ENCODE peak calls at places on chromosomes 1 and 21, in six cellular contexts. W, O, M, Y, N and H are unnamed samples.

GRCh38 chr1:93992190-93992589 is 83.0 kb upstream of the GCLM start:
- DNase-seq in W (no peak), O (no peak), M (no peak), Y (no peak), N (no peak), H (no peak)

GRCh38 chr1:201546093-201546492 is 7.2 kb downstream of the NAV1 start:
- DNase-seq in W (no peak), O (peak; percentile 11), M (no peak), Y (no peak), N (no peak), H (peak; percentile 69)

GRCh38 chr21:42013338-42013737 is 3.2 kb upstream of the ZBTB21 start:
- DNase-seq in W (no peak), O (no peak), M (no peak), Y (no peak), N (no peak), H (no peak)

GRCh38 chr21:42691901-42692559 is 38.6 kb downstream of the PDE9A start:
- DNase-seq in W (no peak), O (no peak), M (no peak), Y (no peak), N (no peak), H (no peak)

GRCh38 chr1:110587906-110588305 is 18.3 kb downstream of the KCNA2 start:
- DNase-seq in W (no peak), O (no peak), M (no peak), Y (no peak), N (no peak), H (no peak)

GRCh38 chr1:173353346-173353745 is 123.8 kb upstream of the PRDX6 start:
- DNase-seq in W (no peak), O (no peak), M (no peak), Y (no peak), N (no peak), H (no peak)

GRCh38 chr1:218969021-218969420 is 204.7 kb upstream of the LYPLAL1 start:
- DNase-seq in W (no peak), O (no peak), M (no peak), Y (no peak), N (no peak), H (no peak)

GRCh38 chr1:216175714-216176113 is 247.5 kb downstream of the USH2A start:
- DNase-seq in W (peak; percentile 64), O (no peak), M (no peak), Y (no peak), N (peak; percentile 33), H (peak; percentile 67)

GRCh38 chr1:223144914-223145313 is 1.9 kb upstream of the TLR5 start:
- DNase-seq in W (no peak), O (no peak), M (no peak), Y (no peak), N (no peak), H (no peak)

GRCh38 chr1:74368335-74368734 is 133.1 kb downstream of the TNNI3K start:
- DNase-seq in W (no peak), O (no peak), M (no peak), Y (no peak), N (no peak), H (peak; percentile 12)

GRCh38 chr1:51506537-51506936 is 12.5 kb downstream of the EPS15 start:
- DNase-seq in W (no peak), O (no peak), M (no peak), Y (no peak), N (no peak), H (no peak)

GRCh38 chr1:109993885-109994284 is 9.3 kb downstream of the AHCYL1 start:
- DNase-seq in W (no peak), O (no peak), M (no peak), Y (no peak), N (no peak), H (no peak)

GRCh38 chr1:165737196-165737595 is 31.5 kb downstream of the TMCO1 start:
- DNase-seq in W (no peak), O (no peak), M (no peak), Y (no peak), N (no peak), H (no peak)

GRCh38 chr1:14970115-14970798 is 183.3 kb upstream of the TMEM51 start:
- DNase-seq in W (peak; percentile 43), O (no peak), M (peak; percentile 72), Y (peak; percentile 93), N (no peak), H (peak; percentile 65)

GRCh38 chr1:48530727-48531351 is 58.8 kb upstream of the SPATA6 start:
- DNase-seq in W (peak; percentile 98), O (no peak), M (peak; percentile 59), Y (peak; percentile 90), N (peak; percentile 85), H (peak; percentile 98)

GRCh38 chr1:81312272-81312754 is 488.4 kb upstream of the ADGRL2 start:
- DNase-seq in W (peak; percentile 25), O (no peak), M (no peak), Y (no peak), N (no peak), H (peak; percentile 77)

GRCh38 chr1:149942207-149942606 is 5.5 kb upstream of the MTMR11 start:
- DNase-seq in W (peak; percentile 53), O (no peak), M (peak; percentile 56), Y (peak; percentile 66), N (no peak), H (peak; percentile 77)

GRCh38 chr1:66607458-66607857 is 73.5 kb downstream of the SGIP1 start:
- DNase-seq in W (peak; percentile 47), O (no peak), M (no peak), Y (no peak), N (no peak), H (peak; percentile 62)

GRCh38 chr1:65813956-65814355 is 21.3 kb downstream of the PDE4B start:
- DNase-seq in W (no peak), O (no peak), M (no peak), Y (no peak), N (no peak), H (no peak)

GRCh38 chr1:27868932-27869718 is 3.2 kb upstream of the THEMIS2 start:
- DNase-seq in W (no peak), O (peak; percentile 74), M (no peak), Y (no peak), N (no peak), H (no peak)

GRCh38 chr1:202235856-202236837 is 42.5 kb downstream of the LGR6 start:
- DNase-seq in W (peak; percentile 94), O (peak; percentile 12), M (peak; percentile 66), Y (peak; percentile 96), N (peak; percentile 81), H (peak; percentile 93)

GRCh38 chr1:235952950-235953615 is 86.4 kb upstream of the LYST start:
- DNase-seq in W (no peak), O (peak; percentile 59), M (no peak), Y (no peak), N (no peak), H (no peak)

GRCh38 chr21:26391166-26391565 is 181.9 kb downstream of the CYYR1 start:
- DNase-seq in W (no peak), O (no peak), M (no peak), Y (no peak), N (no peak), H (no peak)

GRCh38 chr1:235998812-235999211 is 66.1 kb downstream of the NID1 start:
- DNase-seq in W (no peak), O (peak; percentile 74), M (no peak), Y (no peak), N (no peak), H (no peak)

GRCh38 chr1:225454733-225455132 is 26.9 kb upstream of the LBR start:
- DNase-seq in W (no peak), O (no peak), M (no peak), Y (peak; percentile 53), N (no peak), H (no peak)

GRCh38 chr1:150192012-150192411 is 42.3 kb downstream of the PLEKHO1 start:
- DNase-seq in W (no peak), O (no peak), M (no peak), Y (no peak), N (no peak), H (no peak)

GRCh38 chr1:228664399-228664914 is 70.8 kb upstream of the RHOU start:
- DNase-seq in W (peak; percentile 84), O (no peak), M (peak; percentile 68), Y (peak; percentile 79), N (peak; percentile 53), H (peak; percentile 88)

GRCh38 chr1:38586993-38587646 is 272.5 kb downstream of the RRAGC start:
- DNase-seq in W (peak; percentile 84), O (peak; percentile 17), M (peak; percentile 26), Y (peak; percentile 88), N (peak; percentile 46), H (peak; percentile 86)

GRCh38 chr1:36366091-36366661 is 19.5 kb downstream of the STK40 start:
- DNase-seq in W (peak; percentile 38), O (no peak), M (no peak), Y (no peak), N (no peak), H (peak; percentile 76)
- TF ChIP-seq CREB1 in W (no peak), O (no peak), M (no peak), Y (no peak), N (no peak), H (no peak)

DNA sequence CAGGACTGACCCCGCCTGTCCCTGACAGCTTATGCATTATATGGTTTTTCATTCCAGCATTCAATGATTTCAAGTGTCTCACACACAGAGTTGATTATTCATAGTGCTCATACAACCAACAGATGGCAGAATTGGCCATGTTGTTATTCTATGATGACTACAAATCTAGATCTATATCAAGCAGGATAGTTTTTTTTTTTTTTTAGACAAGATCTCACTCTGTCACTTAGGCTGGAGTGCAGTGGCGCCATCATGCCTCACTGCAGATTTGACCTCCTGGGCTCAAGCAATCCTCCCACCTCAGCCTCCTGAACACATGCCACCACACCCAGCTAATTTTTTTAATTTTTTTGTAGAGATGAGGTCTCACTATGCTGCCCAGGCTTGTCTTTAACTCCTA is 40.1 kb upstream of the LRRC8D start:
- DNase-seq in W (no peak), O (no peak), M (peak; percentile 31), Y (no peak), N (no peak), H (peak; percentile 32)
- TF ChIP-seq CREB1 in W (no peak), O (no peak), M (no peak), Y (no peak), N (no peak), H (no peak)

DNA sequence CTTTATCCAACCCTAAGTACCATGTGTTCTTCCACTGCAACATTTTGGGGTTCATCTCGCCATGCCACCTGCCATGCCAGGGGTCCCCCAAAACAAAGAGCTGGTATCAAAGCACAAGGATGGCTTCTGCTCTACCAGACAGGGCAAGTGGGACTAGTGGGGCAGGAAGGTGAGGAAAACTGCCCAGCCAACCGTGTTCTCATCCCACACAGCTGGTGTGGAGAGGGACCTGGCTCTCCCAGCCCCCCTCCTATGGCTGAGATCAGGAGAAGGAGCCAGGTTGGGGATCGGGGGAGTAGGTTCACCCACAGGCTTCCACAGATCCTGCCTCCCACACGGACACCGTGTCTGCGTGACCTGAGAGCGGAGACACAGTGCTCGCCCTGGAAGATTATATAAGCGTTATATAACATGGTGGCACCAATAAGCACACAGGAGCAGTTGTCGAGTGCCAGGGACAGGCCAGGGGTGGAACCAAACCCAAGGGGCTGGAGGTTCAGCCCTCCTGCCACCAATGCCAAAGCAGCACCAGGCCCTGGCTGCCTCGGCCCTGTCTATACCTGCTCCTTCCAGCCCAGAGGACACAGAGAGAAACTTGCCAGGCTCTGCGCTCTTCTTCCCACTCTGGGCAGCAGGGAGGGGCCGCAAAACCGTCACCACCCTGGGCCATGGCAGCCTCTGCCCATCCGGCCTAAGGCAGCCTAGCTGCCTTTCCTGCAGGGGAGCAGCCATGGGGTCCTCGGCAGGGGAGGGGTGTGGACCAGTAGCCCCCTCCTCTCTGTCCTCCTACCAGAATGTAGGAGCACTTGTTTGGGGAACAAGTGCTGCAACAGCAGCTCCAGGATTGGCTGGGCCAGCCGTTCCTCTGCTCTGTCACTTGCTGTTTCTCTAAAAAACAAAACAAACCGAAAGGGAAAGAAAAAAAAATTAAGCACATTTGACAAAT is 43.5 kb downstream of the CD34 start:
- DNase-seq in W (no peak), O (no peak), M (no peak), Y (no peak), N (no peak), H (no peak)
- TF ChIP-seq CREB1 in W (no peak), O (no peak), M (no peak), Y (no peak), N (no peak), H (no peak)

GRCh38 chr1:58924016-58924565 is 140.2 kb upstream of the JUN start:
- DNase-seq in W (no peak), O (no peak), M (no peak), Y (no peak), N (no peak), H (no peak)
- TF ChIP-seq CREB1 in W (no peak), O (no peak), M (no peak), Y (no peak), N (no peak), H (no peak)